ENCODE peak calls at places on chromosomes 6 and 20, in seven cellular contexts. W, G, Z, R, D, I and O are unnamed samples.

GRCh38 chr6:76810286-76810685 is 653.0 kb downstream of the HTR1B start:
- DNase-seq in Z (no peak), D (no peak), G (no peak), W (no peak), I (no peak), R (no peak), O (no peak)

GRCh38 chr6:73739097-73739496 is 43.1 kb downstream of the CD109 start:
- DNase-seq in G (peak), Z (no peak), R (peak), I (peak), W (peak), D (no peak), O (no peak)

GRCh38 chr6:42406296-42407280 is 45.1 kb downstream of the TRERF1 start:
- DNase-seq in D (no peak), W (peak), I (no peak), Z (no peak), R (peak), G (peak), O (no peak)

GRCh38 chr20:18747090-18747489 is 66.5 kb upstream of the SCP2D1 start:
- DNase-seq in W (no peak), G (no peak), R (no peak), D (no peak), I (no peak), Z (no peak), O (no peak)

GRCh38 chr6:41505084-41506049 is 40.8 kb upstream of the FOXP4 start:
- DNase-seq in D (peak), W (peak), R (peak), Z (peak), I (no peak), G (peak), O (peak)

GRCh38 chr6:143964667-143965066 is 43.4 kb downstream of the PLAGL1 start:
- DNase-seq in D (no peak), W (no peak), R (peak), I (no peak), Z (no peak), G (peak), O (peak)

GRCh38 chr6:70806086-70806485 is 138.4 kb downstream of the SMAP1 start:
- DNase-seq in I (no peak), D (no peak), G (no peak), W (no peak), R (no peak), Z (no peak), O (no peak)

GRCh38 chr6:135281227-135281626 is 100.1 kb downstream of the MYB start:
- DNase-seq in G (peak), R (no peak), D (no peak), W (no peak), I (no peak), Z (no peak), O (no peak)

GRCh38 chr6:158567871-158568401 is 8.0 kb downstream of the TMEM181 start:
- DNase-seq in G (no peak), I (no peak), W (no peak), R (no peak), Z (no peak), D (no peak), O (no peak)

GRCh38 chr20:26163890-26164289 is 467.2 kb upstream of the ZNF337 start:
- DNase-seq in D (no peak), Z (no peak), R (peak), G (peak), I (no peak), W (peak), O (no peak)

GRCh38 chr6:31792741-31793140 is 2.8 kb downstream of the VARS1 start:
- DNase-seq in W (peak), I (no peak), G (no peak), Z (no peak), R (peak), D (peak), O (no peak)

GRCh38 chr20:48348022-48348421 is 479.8 kb downstream of the PREX1 start:
- DNase-seq in G (no peak), W (no peak), I (no peak), R (no peak), Z (no peak), D (no peak), O (no peak)

GRCh38 chr6:78598966-78599365 is 268.4 kb upstream of the IRAK1BP1 start:
- DNase-seq in D (no peak), G (peak), R (peak), I (no peak), Z (no peak), W (peak), O (no peak)

GRCh38 chr20:60820149-60820548 is 431.9 kb upstream of the CDH4 start:
- DNase-seq in Z (no peak), I (no peak), R (no peak), W (no peak), G (no peak), D (no peak), O (no peak)

GRCh38 chr6:7219310-7219709 is 93.7 kb downstream of the SSR1 start:
- DNase-seq in W (peak), I (peak), R (peak), G (peak), Z (no peak), D (peak), O (peak)

GRCh38 chr6:138227316-138227781 is 9.1 kb upstream of the PBOV1 start:
- DNase-seq in D (no peak), I (peak), G (no peak), Z (peak), W (peak), R (no peak), O (no peak)

GRCh38 chr20:32685541-32686529 is 12.1 kb upstream of the C20orf203 start:
- DNase-seq in W (no peak), D (no peak), Z (no peak), I (peak), R (peak), G (peak), O (no peak)

GRCh38 chr6:89268776-89269175 is 46.3 kb downstream of the GABRR2 start:
- DNase-seq in R (no peak), I (no peak), D (no peak), G (no peak), W (no peak), Z (no peak), O (no peak)

GRCh38 chr6:24831771-24832718 is 33.3 kb upstream of the ARMH2 start:
- DNase-seq in R (peak), I (no peak), Z (no peak), G (peak), W (no peak), D (no peak), O (no peak)

GRCh38 chr20:41175201-41175651 is 37.9 kb downstream of the PLCG1 start:
- DNase-seq in G (no peak), W (no peak), I (no peak), D (no peak), R (no peak), Z (no peak), O (peak)

GRCh38 chr20:891121-892080 is 24.7 kb downstream of the ANGPT4 start:
- DNase-seq in G (no peak), R (no peak), D (peak), W (no peak), Z (no peak), I (no peak), O (no peak)

GRCh38 chr20:58868795-58869194 is 16.3 kb downstream of the GNAS start:
- DNase-seq in Z (no peak), I (no peak), W (no peak), R (no peak), D (no peak), G (peak), O (peak)

GRCh38 chr6:148364056-148364844 is 21.6 kb downstream of the SASH1 start:
- DNase-seq in W (no peak), I (no peak), G (peak), R (peak), D (no peak), Z (no peak), O (no peak)

GRCh38 chr6:158725704-158726103 is 75.8 kb downstream of the SYTL3 start:
- DNase-seq in G (no peak), R (no peak), I (no peak), W (no peak), Z (no peak), D (no peak), O (no peak)

GRCh38 chr6:81859884-81860283 is 107.4 kb upstream of the TENT5A start:
- DNase-seq in Z (no peak), W (no peak), R (no peak), I (no peak), G (no peak), D (no peak), O (no peak)

GRCh38 chr6:7888587-7889357 is 21.8 kb downstream of the TXNDC5 start:
- DNase-seq in Z (no peak), D (no peak), I (no peak), R (no peak), G (no peak), W (no peak), O (no peak)

GRCh38 chr6:16239798-16240123 is 1.4 kb downstream of the GMPR start:
- DNase-seq in D (no peak), W (no peak), I (peak), R (peak), Z (no peak), G (peak), O (no peak)
- H3K9ac ChIP-seq in D (peak), W (peak), I (no peak), R (no peak), Z (peak), G (no peak), O (no peak)

GRCh38 chr6:154246723-154247118 is 109.9 kb downstream of the IPCEF1 start:
- DNase-seq in R (no peak), Z (no peak), G (no peak), D (no peak), W (no peak), I (no peak), O (no peak)

GRCh38 chr6:154252676-154253075 is 103.9 kb downstream of the IPCEF1 start:
- DNase-seq in D (no peak), W (no peak), G (peak), I (no peak), Z (no peak), R (no peak), O (no peak)

GRCh38 chr6:154247119-154247814 is 109.3 kb downstream of the IPCEF1 start:
- DNase-seq in D (no peak), W (no peak), Z (no peak), R (no peak), I (no peak), G (no peak), O (peak)

GRCh38 chr6:154245542-154245941 is 111.1 kb downstream of the IPCEF1 start:
- DNase-seq in Z (no peak), W (no peak), G (no peak), R (no peak), D (no peak), I (no peak), O (no peak)

GRCh38 chr6:154249499-154250298 is 106.9 kb downstream of the IPCEF1 start:
- DNase-seq in I (no peak), R (no peak), G (no peak), D (no peak), Z (no peak), W (no peak), O (no peak)
- H3K27ac ChIP-seq in I (no peak), R (no peak), G (no peak), D (no peak), Z (peak), W (no peak), O (no peak)

GRCh38 chr20:16476032-16476431 is 97.2 kb downstream of the KIF16B start:
- DNase-seq in R (peak), W (peak), I (peak), G (peak), Z (no peak), D (no peak), O (no peak)

GRCh38 chr20:16479666-16480065 is 93.6 kb downstream of the KIF16B start:
- DNase-seq in R (peak), D (no peak), G (peak), I (peak), W (no peak), Z (no peak), O (no peak)

GRCh38 chr20:16475225-16475624 is 98.0 kb downstream of the KIF16B start:
- DNase-seq in G (peak), Z (no peak), W (peak), R (peak), I (peak), D (no peak), O (no peak)

GRCh38 chr20:16474342-16474741 is 98.9 kb downstream of the KIF16B start:
- DNase-seq in I (no peak), Z (no peak), W (no peak), D (no peak), G (no peak), R (no peak), O (no peak)

DNA sequence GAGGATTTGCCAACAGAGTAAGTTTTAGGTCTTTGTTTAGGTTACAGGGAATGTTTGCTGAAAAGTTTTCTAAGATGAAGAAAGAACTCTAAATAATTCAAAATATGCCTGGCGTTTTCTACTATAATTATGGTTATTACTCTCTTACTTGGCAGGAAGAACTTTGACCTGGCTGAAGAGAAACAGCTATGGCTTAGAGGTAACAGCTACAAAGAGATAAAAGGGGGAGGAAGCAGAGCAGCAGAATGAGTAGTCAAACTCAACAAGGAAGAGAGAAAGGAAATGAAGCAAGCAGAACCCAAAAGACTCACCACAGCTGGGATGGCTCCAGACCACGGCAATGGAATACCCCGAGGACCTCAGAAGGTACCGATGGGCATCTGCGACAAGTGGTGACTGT is 95.6 kb downstream of the KIF16B start:
- DNase-seq in W (peak), G (no peak), D (no peak), R (peak), I (peak), Z (no peak), O (no peak)
- H3K9ac ChIP-seq in W (no peak), G (no peak), D (no peak), R (no peak), I (no peak), Z (no peak), O (no peak)

GRCh38 chr20:3068986-3069900 is 2.2 kb upstream of the OXT start:
- DNase-seq in D (peak), G (peak), W (peak), R (peak), I (peak), Z (no peak), O (peak)

GRCh38 chr20:3071610-3072529 is at the start of gene OXT:
- DNase-seq in I (no peak), Z (peak), D (peak), G (no peak), R (no peak), W (no peak), O (peak)

GRCh38 chr20:3068075-3068474 is 3.3 kb upstream of the OXT start:
- DNase-seq in D (peak), G (no peak), R (no peak), I (no peak), Z (no peak), W (no peak), O (no peak)

GRCh38 chr20:3072530-3073250 is 1.3 kb downstream of the OXT start:
- DNase-seq in R (no peak), W (no peak), I (no peak), Z (no peak), D (peak), G (no peak), O (no peak)

DNA sequence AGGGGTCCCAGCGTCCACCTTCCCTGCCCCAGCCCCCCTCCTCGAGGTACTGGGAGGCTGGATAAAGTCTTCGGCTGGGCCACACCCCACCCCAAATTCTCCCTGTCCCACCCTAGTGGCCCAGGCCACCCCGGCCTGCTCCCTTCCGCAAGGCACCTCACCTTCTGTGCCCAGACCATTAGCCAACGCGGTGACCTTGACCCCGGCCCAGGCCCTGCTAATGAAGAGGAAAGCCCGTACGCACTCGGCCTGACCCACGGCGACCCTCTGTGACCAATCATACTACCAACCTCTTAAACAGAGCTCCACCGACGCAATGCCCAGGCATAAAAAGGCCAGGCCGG is 182 bp upstream of the OXT start:
- DNase-seq in Z (no peak), G (no peak), R (no peak), D (peak), W (no peak), I (no peak), O (no peak)
- H3K27ac ChIP-seq in Z (no peak), G (no peak), R (no peak), D (no peak), W (no peak), I (no peak), O (no peak)

DNA sequence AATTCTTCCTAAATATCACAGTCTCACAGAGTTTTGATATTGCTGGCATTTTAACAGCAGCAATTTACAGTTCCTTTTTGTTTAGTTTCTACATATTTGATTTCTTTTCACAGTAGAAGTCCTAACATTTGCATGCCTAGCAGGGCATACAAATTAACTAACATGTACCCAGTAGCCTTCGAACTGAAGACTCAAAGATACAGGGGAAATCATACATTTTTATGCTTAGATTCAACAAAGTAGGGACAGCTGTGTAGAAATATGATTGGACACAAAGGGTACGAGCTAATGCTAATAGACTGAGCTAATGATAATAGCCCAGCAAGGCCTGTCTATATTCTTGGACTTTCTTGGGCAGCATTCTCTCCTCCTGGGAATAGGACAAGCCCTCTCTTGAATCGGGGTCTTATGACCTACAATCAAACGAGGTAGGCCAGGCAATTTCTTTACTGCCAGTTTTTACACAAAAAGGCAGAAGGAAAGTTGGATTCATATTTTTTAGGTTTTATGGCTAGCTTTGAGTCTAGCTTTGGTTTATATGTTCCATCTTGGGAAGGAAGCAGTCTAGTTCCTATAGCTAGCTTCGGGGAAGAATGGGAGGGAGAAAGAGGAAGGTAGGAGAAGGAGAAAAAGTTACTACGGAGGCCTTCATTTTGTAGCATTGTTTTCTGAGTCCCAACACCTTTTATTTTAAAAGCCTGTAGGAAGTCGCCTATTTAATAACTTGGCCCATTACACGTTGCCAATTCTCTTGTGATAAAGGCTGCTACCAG is 115.8 kb downstream of the HFE start:
- DNase-seq in R (no peak), I (no peak), D (no peak), W (no peak), Z (no peak), G (no peak), O (peak)
- H3K9ac ChIP-seq in R (no peak), I (no peak), D (no peak), W (peak), Z (no peak), G (no peak), O (peak)

GRCh38 chr6:96975848-96976247 is 51.3 kb downstream of the KLHL32 start:
- DNase-seq in G (no peak), Z (no peak), R (no peak), D (no peak), I (no peak), W (no peak), O (no peak)
- H3K27ac ChIP-seq in G (no peak), Z (no peak), R (no peak), D (no peak), I (no peak), W (no peak), O (no peak)